ENCODE peak calls at places on chromosomes 4 and X, in four cellular contexts. I is retina, Y is brain microvascular endothelial cell, D is RPMI8226. E is an unnamed sample.
A peak's percentile ranks its signal among the peaks of the same experiment; 100 is the strongest.

GRCh38 chr4:59655996-59656395 is 1544.1 kb upstream of the ADGRL3 start:
- DNase-seq in I (no peak), Y (no peak), D (no peak), E (no peak)

GRCh38 chr4:176274441-176274840 is 5.4 kb upstream of the ASB5 start:
- DNase-seq in I (no peak), Y (no peak), D (no peak), E (no peak)

GRCh38 chr4:67744561-67745283 is 9.5 kb downstream of the GNRHR start:
- DNase-seq in I (no peak), Y (peak; percentile 16), D (no peak), E (no peak)

GRCh38 chrX:14027031-14027430 is 2.7 kb downstream of the GEMIN8 start:
- DNase-seq in I (no peak), Y (no peak), D (peak; percentile 81), E (no peak)

GRCh38 chr4:52833941-52834525 is 28.1 kb upstream of the RASL11B start:
- DNase-seq in I (no peak), Y (no peak), D (no peak), E (no peak)

GRCh38 chrX:71128915-71129765 is 10.7 kb downstream of the MED12 start:
- DNase-seq in I (peak; percentile 60), Y (peak; percentile 36), D (peak; percentile 58), E (peak; percentile 68)

GRCh38 chrX:50103866-50104566 is 96.8 kb downstream of the AKAP4 start:
- DNase-seq in I (no peak), Y (peak; percentile 10), D (no peak), E (no peak)

GRCh38 chr4:178264001-178264400 is 821.8 kb upstream of the AGA start:
- DNase-seq in I (no peak), Y (no peak), D (no peak), E (no peak)

GRCh38 chrX:1661048-1661921 is 46.4 kb downstream of the ASMT start:
- DNase-seq in I (no peak), Y (no peak), D (peak; percentile 37), E (peak; percentile 84)

GRCh38 chr4:117068120-117068519 is 17.3 kb downstream of the TRAM1L1 start:
- DNase-seq in I (no peak), Y (no peak), D (no peak), E (no peak)

GRCh38 chr4:93781198-93781597 is 47.4 kb upstream of the ATOH1 start:
- DNase-seq in I (no peak), Y (no peak), D (no peak), E (no peak)

GRCh38 chrX:11908371-11908770 is 150.3 kb downstream of the MSL3 start:
- DNase-seq in I (no peak), Y (peak; percentile 9), D (peak; percentile 30), E (peak; percentile 51)

GRCh38 chr4:2416564-2417195 is 1.8 kb downstream of the ZFYVE28 start:
- DNase-seq in I (peak; percentile 69), Y (no peak), D (peak; percentile 5), E (no peak)